ENCODE peak calls at places on chromosome 10, in nine cellular contexts. One of them, this sample, is unnamed.

GRCh38 chr10:48801026-48801425 is 116.4 kb downstream of the WDFY4 start:
- DNase-seq in NCI-H1105: no peak
- DNase-seq in occipital lobe: no peak
- DNase-seq in T-helper 2 cell: no peak
- DNase-seq in epithelial cell of esophagus: peak
- DNase-seq in NCI-H1048: no peak
- DNase-seq in fibroblast of the aortic adventitia: peak
- DNase-seq in activated naive CD8-positive, alpha-beta T cell treated with anti-CD3 and anti-CD28 coated beads, Interleukin-2, amount 50 U/mL, for 16 hours: no peak
- DNase-seq in left colon: no peak
- DNase-seq in this sample: no peak

GRCh38 chr10:70595566-70596016 is 7.0 kb downstream of the PRF1 start:
- DNase-seq in NCI-H1105: no peak
- DNase-seq in occipital lobe: no peak
- DNase-seq in T-helper 2 cell: no peak
- DNase-seq in epithelial cell of esophagus: no peak
- DNase-seq in NCI-H1048: no peak
- DNase-seq in fibroblast of the aortic adventitia: no peak
- DNase-seq in activated naive CD8-positive, alpha-beta T cell treated with anti-CD3 and anti-CD28 coated beads, Interleukin-2, amount 50 U/mL, for 16 hours: no peak
- DNase-seq in left colon: no peak
- DNase-seq in this sample: no peak

GRCh38 chr10:103111031-103111917 is 81.8 kb downstream of the NT5C2 start:
- DNase-seq in NCI-H1105: no peak
- DNase-seq in occipital lobe: no peak
- DNase-seq in T-helper 2 cell: no peak
- DNase-seq in epithelial cell of esophagus: no peak
- DNase-seq in NCI-H1048: no peak
- DNase-seq in fibroblast of the aortic adventitia: peak
- DNase-seq in activated naive CD8-positive, alpha-beta T cell treated with anti-CD3 and anti-CD28 coated beads, Interleukin-2, amount 50 U/mL, for 16 hours: no peak
- DNase-seq in left colon: no peak
- DNase-seq in this sample: no peak

GRCh38 chr10:59362184-59362966 is at the start of gene FAM13C:
- DNase-seq in NCI-H1105: peak
- DNase-seq in occipital lobe: peak
- DNase-seq in T-helper 2 cell: no peak
- DNase-seq in epithelial cell of esophagus: peak
- DNase-seq in NCI-H1048: peak
- DNase-seq in fibroblast of the aortic adventitia: peak
- DNase-seq in activated naive CD8-positive, alpha-beta T cell treated with anti-CD3 and anti-CD28 coated beads, Interleukin-2, amount 50 U/mL, for 16 hours: no peak
- DNase-seq in left colon: peak
- DNase-seq in this sample: peak

GRCh38 chr10:97325754-97326153 is 6.7 kb downstream of the FRAT1 start:
- DNase-seq in NCI-H1105: no peak
- DNase-seq in occipital lobe: no peak
- DNase-seq in T-helper 2 cell: no peak
- DNase-seq in epithelial cell of esophagus: no peak
- DNase-seq in NCI-H1048: no peak
- DNase-seq in fibroblast of the aortic adventitia: no peak
- DNase-seq in activated naive CD8-positive, alpha-beta T cell treated with anti-CD3 and anti-CD28 coated beads, Interleukin-2, amount 50 U/mL, for 16 hours: no peak
- DNase-seq in left colon: no peak
- DNase-seq in this sample: no peak

GRCh38 chr10:130867446-130868194 is 443.9 kb downstream of the TCERG1L start:
- DNase-seq in NCI-H1105: no peak
- DNase-seq in occipital lobe: no peak
- DNase-seq in T-helper 2 cell: no peak
- DNase-seq in epithelial cell of esophagus: no peak
- DNase-seq in NCI-H1048: no peak
- DNase-seq in fibroblast of the aortic adventitia: no peak
- DNase-seq in activated naive CD8-positive, alpha-beta T cell treated with anti-CD3 and anti-CD28 coated beads, Interleukin-2, amount 50 U/mL, for 16 hours: no peak
- DNase-seq in left colon: no peak
- DNase-seq in this sample: no peak

GRCh38 chr10:29321656-29322055 is 32.8 kb downstream of the LYZL1 start:
- DNase-seq in NCI-H1105: no peak
- DNase-seq in occipital lobe: no peak
- DNase-seq in T-helper 2 cell: no peak
- DNase-seq in epithelial cell of esophagus: no peak
- DNase-seq in NCI-H1048: no peak
- DNase-seq in fibroblast of the aortic adventitia: no peak
- DNase-seq in activated naive CD8-positive, alpha-beta T cell treated with anti-CD3 and anti-CD28 coated beads, Interleukin-2, amount 50 U/mL, for 16 hours: no peak
- DNase-seq in left colon: no peak
- DNase-seq in this sample: no peak

GRCh38 chr10:79444243-79445119 is 943 bp downstream of the ZCCHC24 start:
- DNase-seq in NCI-H1105: no peak
- DNase-seq in occipital lobe: no peak
- DNase-seq in T-helper 2 cell: peak
- DNase-seq in epithelial cell of esophagus: peak
- DNase-seq in NCI-H1048: no peak
- DNase-seq in fibroblast of the aortic adventitia: peak
- DNase-seq in activated naive CD8-positive, alpha-beta T cell treated with anti-CD3 and anti-CD28 coated beads, Interleukin-2, amount 50 U/mL, for 16 hours: no peak
- DNase-seq in left colon: peak
- DNase-seq in this sample: peak

GRCh38 chr10:32377458-32378370 is 30.8 kb upstream of the EPC1 start:
- DNase-seq in NCI-H1105: no peak
- DNase-seq in occipital lobe: no peak
- DNase-seq in T-helper 2 cell: no peak
- DNase-seq in epithelial cell of esophagus: peak
- DNase-seq in NCI-H1048: no peak
- DNase-seq in fibroblast of the aortic adventitia: peak
- DNase-seq in activated naive CD8-positive, alpha-beta T cell treated with anti-CD3 and anti-CD28 coated beads, Interleukin-2, amount 50 U/mL, for 16 hours: no peak
- DNase-seq in left colon: no peak
- DNase-seq in this sample: peak

GRCh38 chr10:100656479-100656878 is 88.9 kb upstream of the PAX2 start:
- DNase-seq in NCI-H1105: peak
- DNase-seq in occipital lobe: no peak
- DNase-seq in T-helper 2 cell: no peak
- DNase-seq in epithelial cell of esophagus: peak
- DNase-seq in NCI-H1048: no peak
- DNase-seq in fibroblast of the aortic adventitia: no peak
- DNase-seq in activated naive CD8-positive, alpha-beta T cell treated with anti-CD3 and anti-CD28 coated beads, Interleukin-2, amount 50 U/mL, for 16 hours: no peak
- DNase-seq in left colon: no peak
- DNase-seq in this sample: no peak

GRCh38 chr10:101217450-101218281 is 11.6 kb downstream of the LBX1 start:
- DNase-seq in NCI-H1105: no peak
- DNase-seq in occipital lobe: no peak
- DNase-seq in T-helper 2 cell: no peak
- DNase-seq in epithelial cell of esophagus: peak
- DNase-seq in NCI-H1048: no peak
- DNase-seq in fibroblast of the aortic adventitia: no peak
- DNase-seq in activated naive CD8-positive, alpha-beta T cell treated with anti-CD3 and anti-CD28 coated beads, Interleukin-2, amount 50 U/mL, for 16 hours: no peak
- DNase-seq in left colon: no peak
- DNase-seq in this sample: no peak

GRCh38 chr10:46524471-46525176 is 31.8 kb downstream of the GPRIN2 start:
- DNase-seq in NCI-H1105: no peak
- DNase-seq in occipital lobe: no peak
- DNase-seq in T-helper 2 cell: no peak
- DNase-seq in epithelial cell of esophagus: peak
- DNase-seq in NCI-H1048: no peak
- DNase-seq in fibroblast of the aortic adventitia: peak
- DNase-seq in activated naive CD8-positive, alpha-beta T cell treated with anti-CD3 and anti-CD28 coated beads, Interleukin-2, amount 50 U/mL, for 16 hours: no peak
- DNase-seq in left colon: peak
- DNase-seq in this sample: peak

GRCh38 chr10:110279062-110279986 is 25.4 kb downstream of the SMNDC1 start:
- DNase-seq in NCI-H1105: peak
- DNase-seq in occipital lobe: no peak
- DNase-seq in T-helper 2 cell: no peak
- DNase-seq in epithelial cell of esophagus: peak
- DNase-seq in NCI-H1048: peak
- DNase-seq in fibroblast of the aortic adventitia: peak
- DNase-seq in activated naive CD8-positive, alpha-beta T cell treated with anti-CD3 and anti-CD28 coated beads, Interleukin-2, amount 50 U/mL, for 16 hours: no peak
- DNase-seq in left colon: peak
- DNase-seq in this sample: peak

GRCh38 chr10:1368772-1369171 is 312.6 kb downstream of the WDR37 start:
- DNase-seq in NCI-H1105: no peak
- DNase-seq in occipital lobe: no peak
- DNase-seq in T-helper 2 cell: no peak
- DNase-seq in epithelial cell of esophagus: no peak
- DNase-seq in NCI-H1048: no peak
- DNase-seq in fibroblast of the aortic adventitia: no peak
- DNase-seq in activated naive CD8-positive, alpha-beta T cell treated with anti-CD3 and anti-CD28 coated beads, Interleukin-2, amount 50 U/mL, for 16 hours: no peak
- DNase-seq in left colon: peak
- DNase-seq in this sample: peak

GRCh38 chr10:14879055-14879800 is 562 bp downstream of the SUV39H2 start:
- DNase-seq in NCI-H1105: no peak
- DNase-seq in occipital lobe: no peak
- DNase-seq in T-helper 2 cell: peak
- DNase-seq in epithelial cell of esophagus: peak
- DNase-seq in NCI-H1048: no peak
- DNase-seq in fibroblast of the aortic adventitia: peak
- DNase-seq in activated naive CD8-positive, alpha-beta T cell treated with anti-CD3 and anti-CD28 coated beads, Interleukin-2, amount 50 U/mL, for 16 hours: peak
- DNase-seq in left colon: no peak
- DNase-seq in this sample: no peak

GRCh38 chr10:80684217-80684616 is 146.5 kb downstream of the SH2D4B start:
- DNase-seq in NCI-H1105: no peak
- DNase-seq in occipital lobe: no peak
- DNase-seq in T-helper 2 cell: no peak
- DNase-seq in epithelial cell of esophagus: peak
- DNase-seq in NCI-H1048: no peak
- DNase-seq in fibroblast of the aortic adventitia: peak
- DNase-seq in activated naive CD8-positive, alpha-beta T cell treated with anti-CD3 and anti-CD28 coated beads, Interleukin-2, amount 50 U/mL, for 16 hours: no peak
- DNase-seq in left colon: no peak
- DNase-seq in this sample: no peak

GRCh38 chr10:88897019-88897853 is 17.2 kb downstream of the STAMBPL1 start:
- DNase-seq in NCI-H1105: no peak
- DNase-seq in occipital lobe: no peak
- DNase-seq in T-helper 2 cell: no peak
- DNase-seq in epithelial cell of esophagus: no peak
- DNase-seq in NCI-H1048: no peak
- DNase-seq in fibroblast of the aortic adventitia: no peak
- DNase-seq in activated naive CD8-positive, alpha-beta T cell treated with anti-CD3 and anti-CD28 coated beads, Interleukin-2, amount 50 U/mL, for 16 hours: peak
- DNase-seq in left colon: no peak
- DNase-seq in this sample: no peak

GRCh38 chr10:63829020-63829419 is 307.8 kb downstream of the REEP3 start:
- DNase-seq in NCI-H1105: no peak
- DNase-seq in occipital lobe: no peak
- DNase-seq in T-helper 2 cell: no peak
- DNase-seq in epithelial cell of esophagus: peak
- DNase-seq in NCI-H1048: no peak
- DNase-seq in fibroblast of the aortic adventitia: no peak
- DNase-seq in activated naive CD8-positive, alpha-beta T cell treated with anti-CD3 and anti-CD28 coated beads, Interleukin-2, amount 50 U/mL, for 16 hours: no peak
- DNase-seq in left colon: no peak
- DNase-seq in this sample: no peak

GRCh38 chr10:43573250-43574034 is 974 bp downstream of the ZNF239 start:
- DNase-seq in NCI-H1105: no peak
- DNase-seq in occipital lobe: no peak
- DNase-seq in T-helper 2 cell: no peak
- DNase-seq in epithelial cell of esophagus: peak
- DNase-seq in NCI-H1048: no peak
- DNase-seq in fibroblast of the aortic adventitia: peak
- DNase-seq in activated naive CD8-positive, alpha-beta T cell treated with anti-CD3 and anti-CD28 coated beads, Interleukin-2, amount 50 U/mL, for 16 hours: no peak
- DNase-seq in left colon: no peak
- DNase-seq in this sample: no peak

GRCh38 chr10:44908071-44908709 is 2.9 kb upstream of the TMEM72 start:
- DNase-seq in NCI-H1105: no peak
- DNase-seq in occipital lobe: no peak
- DNase-seq in T-helper 2 cell: no peak
- DNase-seq in epithelial cell of esophagus: no peak
- DNase-seq in NCI-H1048: no peak
- DNase-seq in fibroblast of the aortic adventitia: peak
- DNase-seq in activated naive CD8-positive, alpha-beta T cell treated with anti-CD3 and anti-CD28 coated beads, Interleukin-2, amount 50 U/mL, for 16 hours: no peak
- DNase-seq in left colon: no peak
- DNase-seq in this sample: no peak

GRCh38 chr10:30782543-30783461 is 153.2 kb upstream of the LYZL2 start:
- DNase-seq in NCI-H1105: no peak
- DNase-seq in occipital lobe: no peak
- DNase-seq in T-helper 2 cell: no peak
- DNase-seq in epithelial cell of esophagus: no peak
- DNase-seq in NCI-H1048: no peak
- DNase-seq in fibroblast of the aortic adventitia: peak
- DNase-seq in activated naive CD8-positive, alpha-beta T cell treated with anti-CD3 and anti-CD28 coated beads, Interleukin-2, amount 50 U/mL, for 16 hours: no peak
- DNase-seq in left colon: no peak
- DNase-seq in this sample: no peak